ENCODE peak calls at places on chromosomes 12 and 14, in six cellular contexts. F is T-helper 2 cell, T is astrocyte of the spinal cord, H is NAMALWA, W is activated T-cell treated with anti-CD3 and anti-CD28 coated beads for 1 hour, N is NCI-H2081. E is an unnamed sample.

GRCh38 chr14:35387209-35387608 is 17.3 kb downstream of the NFKBIA start:
- DNase-seq in F (no peak), T (no peak), H (no peak), W (no peak), N (no peak), E (no peak)

GRCh38 chr14:51228890-51229289 is 11.2 kb upstream of the TMX1 start:
- DNase-seq in F (no peak), T (no peak), H (no peak), W (no peak), N (peak), E (no peak)

GRCh38 chr14:75911883-75912282 is 69.9 kb downstream of the TGFB3 start:
- DNase-seq in F (no peak), T (peak), H (no peak), W (no peak), N (no peak), E (no peak)

GRCh38 chr12:34333337-34333736 is 311.0 kb downstream of the ALG10 start:
- DNase-seq in F (no peak), T (no peak), H (no peak), W (no peak), N (no peak), E (no peak)

GRCh38 chr12:104793280-104793679 is 164.8 kb downstream of the SLC41A2 start:
- DNase-seq in F (no peak), T (peak), H (no peak), W (no peak), N (no peak), E (no peak)

GRCh38 chr14:38201137-38201828 is 6.4 kb upstream of the SSTR1 start:
- DNase-seq in F (no peak), T (no peak), H (no peak), W (no peak), N (no peak), E (no peak)

GRCh38 chr14:69766984-69767368 is at the start of gene SRSF5:
- DNase-seq in F (peak), T (peak), H (peak), W (peak), N (peak), E (peak)

GRCh38 chr12:78963439-78964222 is 99.1 kb downstream of the SYT1 start:
- DNase-seq in F (no peak), T (peak), H (no peak), W (no peak), N (no peak), E (no peak)

GRCh38 chr12:11958216-11959091 is 112.3 kb upstream of the BCL2L14 start:
- DNase-seq in F (peak), T (peak), H (no peak), W (no peak), N (no peak), E (no peak)

GRCh38 chr14:23442721-23443356 is 7.4 kb upstream of the MYH7 start:
- DNase-seq in F (no peak), T (no peak), H (no peak), W (no peak), N (no peak), E (no peak)

GRCh38 chr12:28704477-28705169 is 444.5 kb upstream of the FAR2 start:
- DNase-seq in F (no peak), T (peak), H (no peak), W (no peak), N (no peak), E (no peak)

GRCh38 chr12:6782119-6782518 is 7.2 kb upstream of the CD4 start:
- DNase-seq in F (no peak), T (no peak), H (no peak), W (no peak), N (no peak), E (no peak)

GRCh38 chr14:96586056-96586455 is 83.9 kb downstream of the PAPOLA start:
- DNase-seq in F (no peak), T (no peak), H (no peak), W (no peak), N (no peak), E (no peak)

GRCh38 chr12:121580959-121581680 is at the start of gene KDM2B:
- DNase-seq in F (no peak), T (peak), H (no peak), W (no peak), N (peak), E (no peak)

GRCh38 chr12:62190081-62190480 is 70.1 kb upstream of the USP15 start:
- DNase-seq in F (no peak), T (no peak), H (no peak), W (no peak), N (no peak), E (no peak)

GRCh38 chr12:38465020-38465419 is 148.4 kb downstream of the ALG10B start:
- DNase-seq in F (no peak), T (no peak), H (no peak), W (no peak), N (peak), E (no peak)

GRCh38 chr12:26939192-26939832 is 1.0 kb downstream of the FGFR1OP2 start:
- DNase-seq in F (no peak), T (peak), H (peak), W (no peak), N (peak), E (no peak)

GRCh38 chr14:70707138-70708038 is 65.7 kb downstream of the TTC9 start:
- DNase-seq in F (no peak), T (peak), H (no peak), W (no peak), N (peak), E (no peak)

GRCh38 chr14:90061849-90062794 is at the start of gene KCNK13:
- DNase-seq in F (no peak), T (no peak), H (no peak), W (no peak), N (peak), E (no peak)

GRCh38 chr14:95025941-95026340 is 131.4 kb downstream of the DICER1 start:
- DNase-seq in F (no peak), T (no peak), H (no peak), W (no peak), N (no peak), E (no peak)

GRCh38 chr12:107662431-107662830 is 23.2 kb upstream of the PWP1 start:
- DNase-seq in F (no peak), T (no peak), H (no peak), W (no peak), N (no peak), E (no peak)

GRCh38 chr12:115261691-115262398 is 577.9 kb upstream of the TBX3 start:
- DNase-seq in F (no peak), T (no peak), H (no peak), W (no peak), N (no peak), E (no peak)

GRCh38 chr12:81034926-81035325 is 43.0 kb upstream of the ACSS3 start:
- DNase-seq in F (no peak), T (no peak), H (no peak), W (no peak), N (no peak), E (no peak)

GRCh38 chr12:7937867-7938506 is 2.0 kb upstream of the SLC2A3 start:
- DNase-seq in F (no peak), T (peak), H (peak), W (no peak), N (no peak), E (no peak)